ENCODE peak calls at places on chromosomes 11 and 22, in six cellular contexts. Q is DND-41; G is CD8-positive, alpha-beta T cell; Y is CD4-positive, alpha-beta memory T cell; L is IMR-90; B is OCI-LY7. V is an unnamed sample. For H3K4me1, the result is how much of the 10 kb centered on the place peaks cover.

GRCh38 chr11:2109541-2110019 is 29.6 kb downstream of the IGF2 start:
- DNase-seq in L (no peak), G (no peak), Y (no peak), Q (no peak), B (peak), V (no peak)

GRCh38 chr11:120040136-120040840 is 97.6 kb downstream of the TRIM29 start:
- DNase-seq in G (no peak), L (no peak), B (no peak), Y (no peak), Q (no peak), V (no peak)

GRCh38 chr22:24506802-24507438 is 11.8 kb downstream of the UPB1 start:
- DNase-seq in Q (no peak), B (peak), G (no peak), L (peak), Y (no peak), V (no peak)

GRCh38 chr11:4576880-4577279 is 4.7 kb upstream of the OR52I2 start:
- DNase-seq in L (no peak), B (no peak), Q (no peak), Y (no peak), G (no peak), V (no peak)

GRCh38 chr22:46673677-46674236 is 53.6 kb downstream of the GRAMD4 start:
- DNase-seq in B (no peak), Y (no peak), G (peak), Q (no peak), L (no peak), V (no peak)

GRCh38 chr11:86177319-86177718 is 67.2 kb upstream of the EED start:
- DNase-seq in Q (no peak), L (no peak), B (no peak), Y (no peak), G (no peak), V (no peak)

GRCh38 chr11:78432058-78432515 is 14.5 kb upstream of the GAB2 start:
- DNase-seq in L (no peak), G (no peak), B (no peak), Q (peak), Y (no peak), V (no peak)

GRCh38 chr11:91978747-91979146 is 245.9 kb upstream of the FAT3 start:
- DNase-seq in B (no peak), Q (no peak), L (no peak), G (no peak), Y (no peak), V (no peak)

GRCh38 chr11:69744435-69744834 is 30.7 kb downstream of the FGF4 start:
- DNase-seq in L (peak), B (no peak), Q (no peak), Y (no peak), G (no peak), V (no peak)

GRCh38 chr11:104001474-104001873 is 35.0 kb upstream of the DDI1 start:
- DNase-seq in L (peak), Q (no peak), Y (no peak), B (no peak), G (no peak), V (no peak)

GRCh38 chr11:16769386-16769785 is 30.9 kb downstream of the C11orf58 start:
- DNase-seq in G (no peak), Q (no peak), L (no peak), Y (no peak), B (no peak), V (no peak)
- H3K4me1 ChIP-seq in G (under half), Q (under half), L (under half), Y (under half), B (under half), V (under half)

GRCh38 chr11:71252434-71252781 is at the start of gene SHANK2:
- DNase-seq in Y (no peak), G (no peak), Q (no peak), B (no peak), L (no peak), V (peak)

GRCh38 chr11:71253794-71254193 is 1.4 kb upstream of the SHANK2 start:
- DNase-seq in Q (no peak), G (no peak), Y (no peak), B (no peak), L (no peak), V (no peak)

GRCh38 chr11:71251159-71251721 is 1.1 kb downstream of the SHANK2 start:
- DNase-seq in Q (no peak), G (no peak), B (no peak), L (no peak), Y (no peak), V (peak)

GRCh38 chr11:71251761-71252433 is 480 bp downstream of the SHANK2 start:
- DNase-seq in Y (no peak), G (no peak), B (peak), Q (no peak), L (no peak), V (peak)

DNA sequence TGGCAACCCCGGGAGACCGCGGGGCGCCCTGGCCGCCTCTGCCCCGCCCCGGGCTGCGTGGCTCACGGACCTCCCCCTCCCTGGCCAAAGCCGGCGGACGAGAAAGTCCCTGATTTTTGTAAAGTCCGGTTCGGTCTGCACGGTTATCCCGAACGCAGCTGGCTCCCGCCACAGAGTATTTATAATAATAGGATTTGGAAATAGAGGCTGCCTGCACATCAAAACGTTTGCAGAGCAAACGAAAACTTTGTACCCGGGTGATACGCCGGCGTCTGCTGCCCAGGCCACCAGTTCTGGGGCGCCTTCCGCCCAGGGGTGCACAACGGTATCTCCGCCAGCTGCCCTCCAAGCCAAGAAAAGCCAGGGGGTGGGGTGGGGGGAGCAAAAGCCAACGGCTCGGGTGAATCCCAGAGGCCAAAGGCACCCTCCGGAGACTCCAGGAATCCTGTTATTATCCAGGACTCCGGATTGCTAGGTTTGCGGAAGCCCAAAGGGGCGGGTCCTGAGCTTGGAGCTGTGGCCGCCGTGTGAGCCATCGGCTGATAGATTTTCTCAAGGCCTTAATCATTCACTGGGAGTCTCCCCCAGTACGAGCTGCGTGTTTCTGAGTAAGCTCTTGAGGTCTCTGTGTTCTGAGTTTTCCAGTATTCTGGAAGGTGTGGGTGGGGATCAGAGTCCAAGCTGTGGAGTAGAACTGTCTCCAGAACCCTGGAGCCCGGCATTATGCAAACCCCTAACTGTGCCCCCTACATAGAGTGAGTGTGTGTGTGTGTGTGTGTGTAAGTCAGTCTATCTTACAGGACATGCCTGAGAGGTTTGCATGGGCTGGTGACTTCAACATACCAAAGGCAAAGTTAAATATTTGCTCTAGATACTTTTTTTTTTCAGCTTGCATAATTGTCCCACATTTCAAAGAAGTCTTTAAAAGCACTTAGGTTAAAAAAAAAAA is 679 bp upstream of the SHANK2 start:
- DNase-seq in Y (no peak), L (peak), B (no peak), Q (no peak), G (no peak), V (peak)
- H3K4me1 ChIP-seq in Y (under half), L (under half), B (under half), Q (under half), G (under half), V (under half)

GRCh38 chr22:20128619-20128901 is 3.0 kb upstream of the ZDHHC8 start:
- DNase-seq in Y (no peak), L (no peak), G (no peak), B (no peak), Q (peak), V (no peak)

GRCh38 chr22:20127869-20128618 is 3.6 kb upstream of the ZDHHC8 start:
- DNase-seq in Q (no peak), L (no peak), Y (no peak), G (no peak), B (no peak), V (no peak)

GRCh38 chr22:20129747-20130014 is 1.9 kb upstream of the ZDHHC8 start:
- DNase-seq in B (no peak), Y (no peak), G (no peak), Q (no peak), L (no peak), V (no peak)

GRCh38 chr22:20130319-20130718 is 1.3 kb upstream of the ZDHHC8 start:
- DNase-seq in Q (peak), Y (no peak), L (no peak), B (no peak), G (no peak), V (no peak)

DNA sequence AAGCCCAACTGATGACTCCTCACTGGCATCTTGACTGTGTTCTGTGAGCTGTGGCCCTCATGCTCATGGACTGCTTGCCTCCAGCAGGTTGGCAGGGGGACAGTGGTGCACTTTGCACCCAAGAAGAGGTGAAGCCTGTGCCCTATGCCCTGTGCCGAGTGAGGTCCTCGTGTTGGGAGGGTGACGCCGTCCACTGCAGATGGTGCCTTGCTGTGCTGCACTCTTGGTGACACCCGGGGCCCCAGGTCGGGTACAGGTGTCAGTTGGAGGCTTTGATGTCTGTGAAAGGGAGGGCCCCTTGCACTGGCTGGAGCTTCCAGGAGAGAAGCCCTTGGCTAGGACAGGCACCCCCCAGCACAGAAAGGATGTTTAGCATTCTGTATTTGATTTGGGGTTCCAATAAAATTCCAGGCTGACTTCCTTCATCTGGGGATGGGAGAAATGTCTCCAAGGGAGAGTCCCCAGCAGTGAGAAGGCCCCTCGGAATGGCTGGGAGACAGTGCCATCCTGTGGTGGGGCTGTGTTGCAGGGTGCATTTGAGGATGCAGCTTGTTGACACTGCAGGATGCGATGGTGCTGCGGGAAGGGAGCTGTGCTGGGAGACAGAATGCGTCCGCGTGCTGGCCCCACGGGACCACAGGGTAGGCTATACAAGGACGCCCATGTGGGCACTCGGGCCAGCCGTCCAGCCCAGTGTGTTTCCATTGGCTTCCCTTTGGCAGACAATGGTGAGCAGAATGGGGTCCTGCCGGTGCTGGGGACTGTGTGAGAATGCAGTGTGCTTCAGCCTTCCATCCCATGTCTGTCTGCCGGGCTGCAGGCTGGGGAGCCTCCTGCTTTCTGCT is 2.5 kb upstream of the ZDHHC8 start:
- DNase-seq in B (peak), Q (peak), G (peak), L (peak), Y (peak), V (peak)
- H3K4me1 ChIP-seq in B (under half), Q (under half), G (under half), L (under half), Y (under half), V (under half)

GRCh38 chr22:44304906-44305305 is 7.8 kb downstream of the SHISAL1 start:
- DNase-seq in Y (no peak), G (no peak), B (no peak), Q (no peak), L (no peak), V (no peak)

GRCh38 chr22:44305888-44306287 is 6.9 kb downstream of the SHISAL1 start:
- DNase-seq in Q (no peak), B (no peak), Y (no peak), L (no peak), G (no peak), V (no peak)

GRCh38 chr22:44305455-44305854 is 7.3 kb downstream of the SHISAL1 start:
- DNase-seq in G (no peak), B (no peak), Q (no peak), L (no peak), Y (no peak), V (no peak)

GRCh38 chr22:44307509-44308169 is 5.1 kb downstream of the SHISAL1 start:
- DNase-seq in Y (no peak), G (no peak), L (peak), B (no peak), Q (no peak), V (no peak)

DNA sequence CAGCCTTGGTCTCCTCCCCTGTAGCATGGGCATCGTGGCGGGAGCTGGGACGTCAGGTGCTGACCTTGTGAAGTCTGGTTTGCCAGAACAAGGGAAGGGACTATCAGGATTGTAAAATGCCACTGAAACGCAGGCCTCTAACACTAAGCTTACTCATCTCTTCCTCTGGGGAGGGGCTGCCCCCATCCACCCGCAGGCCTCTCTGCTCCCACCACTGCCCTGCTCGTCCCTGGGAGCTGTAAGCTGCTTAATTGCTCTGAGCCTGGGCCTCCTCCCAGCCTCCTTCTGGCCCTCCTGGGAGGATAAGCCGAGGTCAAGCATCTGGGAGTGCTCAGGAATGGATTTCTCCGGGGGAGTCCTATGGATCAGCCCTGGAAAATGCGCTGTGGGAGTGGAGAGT is 8.4 kb downstream of the SHISAL1 start:
- DNase-seq in B (no peak), Y (no peak), Q (no peak), G (no peak), L (peak), V (no peak)
- H3K4me1 ChIP-seq in B (under half), Y (under half), Q (under half), G (under half), L (under half), V (under half)

GRCh38 chr11:12219732-12220131 is 109.3 kb downstream of the MICAL2 start:
- DNase-seq in Y (no peak), G (no peak), B (no peak), Q (no peak), L (peak), V (no peak)
- H3K4me1 ChIP-seq in Y (under half), G (under half), B (under half), Q (half or more), L (under half), V (under half)

DNA sequence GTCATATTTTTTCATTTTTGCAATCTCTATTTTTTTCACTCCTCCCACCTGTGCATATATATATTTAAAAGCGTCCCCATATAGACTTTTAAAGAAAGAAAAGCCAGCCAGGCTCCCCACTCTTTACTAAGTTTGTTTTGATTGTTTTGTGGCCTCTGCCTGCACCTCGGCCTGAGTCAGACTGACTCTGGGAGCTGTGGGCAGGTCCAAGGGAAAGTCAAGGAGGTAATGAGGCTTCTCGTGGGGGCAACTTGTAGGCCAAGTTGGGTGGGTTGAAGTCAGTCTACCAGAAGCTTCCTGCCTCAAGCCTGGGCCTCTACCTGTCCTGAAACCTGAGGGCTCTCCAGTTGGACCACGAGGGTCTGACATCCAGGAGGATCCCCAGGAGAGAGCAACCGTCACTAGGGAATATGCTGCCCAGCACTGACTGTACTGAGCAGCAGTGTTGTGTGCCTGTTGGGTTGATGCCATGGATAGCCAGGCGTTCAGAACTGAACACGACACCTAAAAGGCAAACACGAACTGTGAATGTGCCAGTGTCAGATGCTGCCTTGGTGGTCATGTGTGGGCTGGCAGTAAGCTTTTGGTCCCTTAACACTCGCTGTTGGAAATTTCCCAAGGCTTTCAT is 58.8 kb downstream of the BMAL1 start:
- DNase-seq in Y (no peak), G (no peak), Q (no peak), B (no peak), L (peak), V (peak)
- H3K4me1 ChIP-seq in Y (half or more), G (half or more), Q (under half), B (under half), L (under half), V (half or more)

GRCh38 chr11:115701284-115701875 is 197.2 kb upstream of the CADM1 start:
- DNase-seq in Y (no peak), L (no peak), Q (no peak), G (no peak), B (no peak), V (peak)
- H3K4me1 ChIP-seq in Y (under half), L (under half), Q (under half), G (under half), B (under half), V (under half)

DNA sequence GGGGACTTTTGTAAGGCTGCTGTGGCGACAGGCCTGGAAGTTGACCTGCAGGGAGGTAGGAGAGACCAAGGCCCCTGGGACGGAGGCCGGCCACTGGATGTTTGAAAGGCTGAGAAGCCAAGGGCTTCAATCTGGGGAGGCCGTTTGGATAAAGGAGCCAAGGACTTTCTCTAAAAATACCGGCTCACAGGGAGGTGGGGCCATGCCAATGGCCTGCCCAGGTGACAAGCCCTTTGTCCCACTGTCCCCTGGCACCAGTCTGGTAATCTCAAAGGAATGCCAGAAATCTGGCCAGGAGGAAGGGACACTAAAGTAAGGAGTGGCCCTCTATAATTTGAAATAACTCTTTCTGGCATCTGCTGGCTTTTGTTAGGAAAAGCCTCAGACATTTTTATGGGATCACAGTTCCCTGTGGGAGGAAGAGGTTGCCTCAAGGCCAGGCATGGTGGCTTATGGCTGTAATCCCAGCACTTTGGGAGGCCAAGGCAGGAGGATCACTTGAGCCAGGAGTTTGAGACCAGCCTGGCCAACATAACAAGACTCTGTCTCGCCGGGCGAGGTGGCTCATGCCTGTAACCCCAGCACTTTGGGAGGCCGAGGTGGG is 1.9 kb upstream of the CHKA start:
- DNase-seq in G (no peak), B (no peak), L (no peak), Q (no peak), Y (no peak), V (peak)
- H3K4me1 ChIP-seq in G (under half), B (under half), L (under half), Q (under half), Y (under half), V (under half)

GRCh38 chr11:129928923-129929692 is 33.7 kb upstream of the NFRKB start:
- DNase-seq in Y (no peak), L (no peak), G (no peak), B (no peak), Q (no peak), V (no peak)

GRCh38 chr11:129930743-129931142 is 35.4 kb upstream of the NFRKB start:
- DNase-seq in B (no peak), Q (no peak), L (no peak), Y (no peak), G (no peak), V (no peak)

GRCh38 chr11:129933262-129933661 is 37.9 kb upstream of the NFRKB start:
- DNase-seq in B (no peak), Q (no peak), L (no peak), Y (no peak), G (no peak), V (no peak)

GRCh38 chr11:129932385-129933067 is 37.1 kb upstream of the NFRKB start:
- DNase-seq in G (no peak), B (no peak), Y (no peak), L (no peak), Q (no peak), V (no peak)

GRCh38 chr11:129930306-129930705 is 34.9 kb upstream of the NFRKB start:
- DNase-seq in Y (no peak), Q (no peak), B (no peak), G (no peak), L (peak), V (no peak)
- H3K4me1 ChIP-seq in Y (under half), Q (under half), B (under half), G (under half), L (under half), V (under half)

V was measured in thyroid gland.